ENCODE peak calls at places on chromosome 11, in four cellular contexts. X is thoracic aorta, E is psoas muscle, N is GM23248. M is an unnamed sample. For H3K36me3, the result is how much of the 10 kb centered on the place peaks cover.

GRCh38 chr11:1932681-1933080 is 13.2 kb downstream of the TNNT3 start:
- DNase-seq in X (no peak), E (no peak), N (no peak), M (no peak)

GRCh38 chr11:68763181-68763721 is 11.9 kb upstream of the TESMIN start:
- DNase-seq in X (no peak), E (no peak), N (no peak), M (no peak)

GRCh38 chr11:34653851-34654490 is 33.1 kb downstream of the EHF start:
- DNase-seq in X (no peak), E (peak), N (peak), M (no peak)

GRCh38 chr11:134513585-134514120 is 101.6 kb upstream of the B3GAT1 start:
- DNase-seq in X (no peak), E (peak), N (no peak), M (peak)

GRCh38 chr11:34075178-34075820 is 23.8 kb downstream of the CAPRIN1 start:
- DNase-seq in X (no peak), E (no peak), N (peak), M (no peak)

GRCh38 chr11:112255075-112255739 is 5.5 kb downstream of the PLET1 start:
- DNase-seq in X (no peak), E (no peak), N (peak), M (no peak)

GRCh38 chr11:23226331-23226909 is 366.1 kb upstream of the CCDC179 start:
- DNase-seq in X (no peak), E (no peak), N (peak), M (no peak)

GRCh38 chr11:77085652-77086051 is 17.0 kb upstream of the OMP start:
- DNase-seq in X (no peak), E (peak), N (no peak), M (peak)

GRCh38 chr11:72381584-72382090 is 52.7 kb downstream of the CLPB start:
- DNase-seq in X (no peak), E (no peak), N (no peak), M (no peak)

GRCh38 chr11:46238078-46238966 is 39.1 kb upstream of the CREB3L1 start:
- DNase-seq in X (no peak), E (peak), N (peak), M (peak)

GRCh38 chr11:15072551-15073143 is 746 bp upstream of the CALCB start:
- DNase-seq in X (no peak), E (no peak), N (no peak), M (no peak)

GRCh38 chr11:45805305-45806071 is 539 bp downstream of the SLC35C1 start:
- DNase-seq in X (no peak), E (peak), N (peak), M (peak)

GRCh38 chr11:45450189-45450588 is 164.0 kb upstream of the SYT13 start:
- DNase-seq in X (no peak), E (no peak), N (peak), M (no peak)

GRCh38 chr11:103013426-103013825 is 57.9 kb upstream of the MMP13 start:
- DNase-seq in X (no peak), E (no peak), N (no peak), M (no peak)

GRCh38 chr11:119518746-119519382 is 95.9 kb upstream of the THY1 start:
- DNase-seq in X (no peak), E (no peak), N (peak), M (no peak)

GRCh38 chr11:128491195-128491936 is 96.0 kb downstream of the ETS1 start:
- DNase-seq in X (no peak), E (no peak), N (peak), M (no peak)

GRCh38 chr11:45181595-45182550 is 35.4 kb downstream of the PRDM11 start:
- DNase-seq in X (no peak), E (peak), N (no peak), M (no peak)

GRCh38 chr11:60719406-60719805 is 5.1 kb upstream of the MS4A18 start:
- DNase-seq in X (no peak), E (no peak), N (no peak), M (no peak)

GRCh38 chr11:86696004-86696403 is 23.6 kb upstream of the ME3 start:
- DNase-seq in X (no peak), E (no peak), N (peak), M (no peak)

DNA sequence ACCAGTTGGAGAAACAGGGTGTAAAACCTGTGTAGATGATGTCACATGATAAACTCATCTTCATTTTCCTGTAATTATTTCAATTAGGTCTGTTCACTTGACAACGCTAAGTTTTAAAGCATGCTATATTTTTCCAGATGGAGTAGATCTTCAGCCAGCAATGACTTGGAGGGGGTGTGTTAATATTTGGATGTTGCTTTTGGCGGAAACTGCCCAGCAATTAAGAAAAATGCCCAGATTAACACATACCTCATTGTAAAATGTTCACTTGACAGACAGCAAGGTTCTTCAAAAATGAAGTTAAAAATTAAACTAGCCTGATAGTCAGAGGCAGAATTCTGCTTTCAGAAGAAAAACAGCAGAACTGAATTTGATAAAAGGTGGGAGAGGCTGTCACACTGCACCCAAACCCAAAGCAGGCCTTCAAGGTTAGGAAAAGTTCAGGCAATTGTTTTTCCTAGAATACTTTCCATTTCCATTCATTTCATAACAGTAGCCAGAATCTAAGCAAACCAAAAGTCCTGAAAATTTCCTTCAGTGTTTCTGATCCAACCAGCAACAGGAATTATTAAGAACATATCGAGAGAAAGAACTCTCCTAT is 33.0 kb downstream of the VSIG10L2 start:
- DNase-seq in X (no peak), E (no peak), N (no peak), M (no peak)
- H3K36me3 ChIP-seq in X (under half), E (under half), N (under half), M (under half)

GRCh38 chr11:73977856-73978519 is 4.7 kb downstream of the UCP2 start:
- DNase-seq in X (no peak), E (peak), N (no peak), M (no peak)

GRCh38 chr11:73972620-73973449 is 9.8 kb downstream of the UCP2 start:
- DNase-seq in X (no peak), E (peak), N (no peak), M (no peak)

GRCh38 chr11:73974611-73975478 is 7.8 kb downstream of the UCP2 start:
- DNase-seq in X (no peak), E (peak), N (no peak), M (no peak)

GRCh38 chr11:73976451-73977151 is 6.0 kb downstream of the UCP2 start:
- DNase-seq in X (no peak), E (peak), N (no peak), M (no peak)

GRCh38 chr11:73975479-73975757 is 7.2 kb downstream of the UCP2 start:
- DNase-seq in X (no peak), E (peak), N (no peak), M (no peak)
- H3K27ac ChIP-seq in X (no peak), E (no peak), N (no peak), M (no peak)

DNA sequence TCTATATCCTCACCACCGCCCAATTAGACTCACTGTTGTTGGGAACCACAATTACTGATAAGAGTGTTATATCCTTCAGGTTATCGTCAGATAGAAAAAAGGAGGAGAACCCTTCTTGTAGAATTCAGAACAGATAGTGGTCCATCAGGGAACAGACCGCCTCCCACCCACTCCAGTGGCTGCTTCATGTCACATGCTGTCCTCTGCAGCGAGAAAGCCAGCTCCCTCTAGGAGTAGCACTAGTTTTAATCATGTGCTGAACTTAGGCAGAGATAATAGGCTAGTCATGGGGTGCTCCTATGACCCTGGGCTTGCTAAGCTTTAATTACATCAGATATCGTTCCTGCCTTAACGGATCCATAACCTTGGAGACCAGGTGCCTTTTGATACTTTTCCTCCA is 51.5 kb upstream of the RAB1B start:
- DNase-seq in X (no peak), E (no peak), N (no peak), M (peak)
- H3K36me3 ChIP-seq in X (under half), E (half or more), N (under half), M (under half)

GRCh38 chr11:121520243-121521144 is 67.7 kb upstream of the SORL1-AS1 start:
- DNase-seq in X (no peak), E (no peak), N (peak), M (no peak)
- H3K27ac ChIP-seq in X (peak), E (no peak), N (peak), M (no peak)

DNA sequence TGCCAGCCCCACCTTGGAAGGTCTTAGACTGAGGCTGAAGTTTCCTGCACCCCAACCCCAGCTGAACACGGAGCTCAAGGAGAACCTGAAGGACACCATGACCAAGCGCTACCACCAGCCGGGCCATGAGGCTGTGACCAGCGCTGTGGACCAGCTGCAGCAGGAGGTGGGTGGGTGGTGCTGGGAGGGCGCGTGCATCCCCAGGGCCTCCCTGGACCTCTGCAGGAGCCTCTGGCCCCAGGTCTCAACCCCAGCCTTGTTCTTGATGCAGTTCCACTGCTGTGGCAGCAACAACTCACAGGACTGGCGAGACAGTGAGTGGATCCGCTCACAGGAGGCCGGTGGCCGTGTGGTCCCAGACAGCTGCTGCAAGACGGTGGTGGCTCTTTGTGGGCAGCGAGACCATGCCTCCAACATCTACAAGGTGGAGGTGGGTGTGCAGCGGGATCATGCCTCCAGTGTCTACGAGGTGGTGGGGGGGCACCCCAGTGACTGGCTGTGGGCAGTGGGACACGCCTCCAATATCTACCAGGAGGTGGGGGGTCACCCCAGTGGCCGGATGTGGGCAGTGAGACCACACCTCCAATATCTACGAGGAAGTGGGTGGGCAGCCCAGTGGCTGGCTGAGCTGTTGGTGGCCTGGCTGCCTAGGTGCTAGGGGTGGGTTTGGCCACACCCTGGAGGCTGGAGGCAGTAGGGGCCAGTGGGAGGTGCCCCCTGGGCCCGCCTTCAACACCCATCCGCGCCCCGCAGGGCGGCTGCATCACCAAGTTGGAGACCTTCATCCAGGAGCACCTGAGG is 4.6 kb downstream of the CD151 start:
- DNase-seq in X (no peak), E (no peak), N (no peak), M (no peak)
- H3K36me3 ChIP-seq in X (under half), E (half or more), N (under half), M (under half)

M was measured in ovary.